ENCODE peak calls at places on chromosomes 5 and 9, in six cellular contexts. Q is DND-41, G is hepatocyte, C is GM23338, X is endothelial cell of umbilical vein, F is mammary epithelial cell. E is an unnamed sample. For H3K4me1, the result is how much of the 10 kb centered on the place peaks cover.

GRCh38 chr9:120259100-120259499 is 320.9 kb downstream of the CDK5RAP2 start:
- DNase-seq in X (no peak), G (no peak), C (no peak), Q (no peak), F (no peak), E (no peak)

GRCh38 chr5:73955447-73955846 is 329.5 kb downstream of the ARHGEF28 start:
- DNase-seq in C (no peak), X (no peak), Q (no peak), F (no peak), G (no peak), E (no peak)

GRCh38 chr5:151724360-151724759 is 34.1 kb downstream of the ATOX1 start:
- DNase-seq in C (no peak), Q (no peak), F (no peak), G (no peak), X (no peak), E (no peak)

GRCh38 chr5:73668422-73669116 is 42.6 kb downstream of the ARHGEF28 start:
- DNase-seq in Q (no peak), C (no peak), X (no peak), G (no peak), F (no peak), E (no peak)

GRCh38 chr9:87445646-87446045 is 52.0 kb upstream of the DAPK1 start:
- DNase-seq in X (peak), F (no peak), C (peak), G (peak), Q (peak), E (peak)

GRCh38 chr9:13603916-13604315 is 324.4 kb upstream of the MPDZ start:
- DNase-seq in C (no peak), Q (no peak), G (no peak), X (peak), F (no peak), E (no peak)

GRCh38 chr5:87579678-87580077 is 166.9 kb upstream of the CCNH start:
- DNase-seq in F (no peak), G (no peak), Q (no peak), X (no peak), C (no peak), E (no peak)

GRCh38 chr5:53123702-53124101 is 14.1 kb upstream of the MOCS2 start:
- DNase-seq in X (peak), F (no peak), G (no peak), Q (no peak), C (no peak), E (peak)

GRCh38 chr9:133700861-133701320 is 37.3 kb downstream of the SARDH start:
- DNase-seq in C (no peak), Q (peak), X (no peak), G (no peak), F (no peak), E (no peak)

GRCh38 chr9:96048116-96048953 is 172.8 kb downstream of the ERCC6L2 start:
- DNase-seq in F (peak), C (peak), X (peak), G (peak), Q (no peak), E (peak)

GRCh38 chr5:155729684-155730059 is 597.3 kb upstream of the SGCD start:
- DNase-seq in C (peak), F (no peak), X (no peak), Q (no peak), G (peak), E (peak)

GRCh38 chr5:150630459-150631325 is 9.8 kb upstream of the SYNPO start:
- DNase-seq in X (no peak), F (no peak), G (no peak), Q (no peak), C (no peak), E (no peak)

GRCh38 chr5:150633424-150633823 is 7.0 kb upstream of the SYNPO start:
- DNase-seq in C (no peak), G (no peak), F (no peak), Q (no peak), X (no peak), E (no peak)

GRCh38 chr5:150632305-150633160 is 7.9 kb upstream of the SYNPO start:
- DNase-seq in Q (no peak), C (no peak), F (no peak), G (no peak), X (peak), E (no peak)

GRCh38 chr5:150630016-150630415 is 10.4 kb upstream of the SYNPO start:
- DNase-seq in F (no peak), X (no peak), Q (no peak), G (no peak), C (no peak), E (no peak)

GRCh38 chr5:150631326-150631701 is 9.1 kb upstream of the SYNPO start:
- DNase-seq in C (no peak), F (no peak), Q (no peak), X (no peak), G (no peak), E (no peak)
- H3K4me1 ChIP-seq in C (under half), F (under half), Q (under half), X (under half), G (under half), E (under half)

GRCh38 chr5:54988218-54988617 is 2.8 kb upstream of the ESM1 start:
- DNase-seq in Q (no peak), F (no peak), G (no peak), C (no peak), X (no peak), E (no peak)

GRCh38 chr5:54981928-54982327 is 3.5 kb downstream of the ESM1 start:
- DNase-seq in C (peak), X (peak), Q (no peak), F (no peak), G (no peak), E (no peak)

GRCh38 chr5:54986269-54986654 is 869 bp upstream of the ESM1 start:
- DNase-seq in C (no peak), Q (no peak), X (peak), F (no peak), G (no peak), E (no peak)

GRCh38 chr5:54988817-54989216 is 3.4 kb upstream of the ESM1 start:
- DNase-seq in F (no peak), C (no peak), G (no peak), X (no peak), Q (no peak), E (no peak)

GRCh38 chr5:54985301-54986268 is at the start of gene ESM1:
- DNase-seq in F (peak), Q (no peak), G (no peak), C (peak), X (peak), E (no peak)
- TF ChIP-seq CTCF in F (no peak), Q (no peak), G (no peak), C (no peak), X (peak), E (no peak)

DNA sequence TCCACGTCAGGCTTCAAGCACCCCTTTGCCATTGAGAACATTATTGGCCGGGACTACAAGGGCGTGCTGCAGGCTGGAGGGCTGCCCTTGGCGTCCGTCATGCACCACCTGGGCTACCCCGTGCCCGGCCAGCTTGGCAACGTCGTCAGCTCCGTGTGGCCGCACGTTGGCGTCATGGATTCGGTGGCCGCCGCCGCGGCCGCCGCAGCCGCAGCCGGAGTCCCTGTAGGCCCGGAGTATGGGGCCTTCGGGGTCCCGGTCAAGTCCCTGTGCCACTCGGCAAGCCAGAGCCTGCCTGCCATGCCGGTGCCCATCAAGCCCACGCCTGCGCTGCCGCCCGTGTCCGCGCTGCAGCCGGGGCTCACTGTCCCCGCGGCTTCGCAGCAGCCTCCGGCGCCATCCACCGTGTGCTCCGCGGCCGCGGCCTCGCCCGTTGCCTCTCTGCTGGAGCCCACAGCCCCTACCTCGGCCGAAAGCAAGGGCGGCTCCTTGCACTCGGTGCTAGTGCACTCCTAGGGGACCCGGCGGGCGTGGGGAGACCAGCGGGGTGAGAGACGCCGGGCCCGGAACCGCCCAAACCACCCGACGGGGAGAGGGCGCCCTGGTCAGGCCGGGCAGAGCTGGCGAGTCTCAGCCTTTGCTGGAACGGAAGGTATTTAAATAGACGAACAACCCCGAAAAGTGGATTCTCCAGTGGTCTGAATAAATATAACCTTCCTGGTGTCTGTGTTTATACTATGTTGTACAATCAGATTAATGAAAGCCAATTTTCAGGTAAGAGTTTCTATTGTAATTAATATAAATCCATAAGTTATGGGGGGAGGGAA is 1.2 kb downstream of the FOXB2 start:
- DNase-seq in G (no peak), Q (no peak), C (peak), F (no peak), X (no peak), E (no peak)
- TF ChIP-seq EZH2 in G (peak), Q (no peak), C (peak), F (peak), X (peak), E (peak)

DNA sequence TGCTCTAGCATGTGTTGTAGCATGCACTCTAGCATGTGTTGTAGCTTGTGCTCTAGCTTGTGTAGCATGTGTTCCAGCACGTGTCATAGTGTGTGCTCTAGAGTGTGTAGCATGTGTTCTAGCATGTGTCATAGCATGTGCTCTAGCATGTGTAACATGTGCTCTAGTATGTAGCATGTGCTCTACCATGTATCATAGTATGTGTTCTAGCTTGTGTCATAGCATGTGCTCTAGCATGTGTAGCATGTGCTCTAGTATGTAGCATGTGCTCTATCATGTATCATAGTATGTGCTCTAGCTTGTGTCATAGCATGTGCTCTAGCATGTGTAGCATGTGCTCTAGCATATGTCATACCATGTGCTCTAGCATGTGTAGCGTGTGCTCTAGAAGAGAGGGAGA is 255.3 kb downstream of the ICE1 start:
- DNase-seq in C (no peak), F (no peak), Q (no peak), X (no peak), G (no peak), E (no peak)
- H3K4me1 ChIP-seq in C (under half), F (under half), Q (under half), X (under half), G (under half), E (under half)

GRCh38 chr9:75429531-75430454 is 341.5 kb downstream of the OSTF1 start:
- DNase-seq in F (no peak), Q (no peak), G (peak), C (no peak), X (no peak), E (no peak)
- TF ChIP-seq CTCF in F (no peak), Q (no peak), G (no peak), C (no peak), X (no peak), E (no peak)

GRCh38 chr9:72945391-72945790 is 7.5 kb downstream of the ALDH1A1 start:
- DNase-seq in Q (no peak), X (no peak), G (no peak), C (no peak), F (no peak), E (no peak)

GRCh38 chr9:72943844-72944462 is 8.9 kb downstream of the ALDH1A1 start:
- DNase-seq in X (no peak), F (no peak), G (no peak), C (no peak), Q (no peak), E (no peak)

GRCh38 chr9:72947987-72948465 is 4.8 kb downstream of the ALDH1A1 start:
- DNase-seq in F (no peak), C (no peak), G (no peak), X (peak), Q (no peak), E (no peak)

GRCh38 chr9:72946821-72947220 is 6.0 kb downstream of the ALDH1A1 start:
- DNase-seq in G (no peak), F (no peak), C (no peak), Q (no peak), X (no peak), E (no peak)

DNA sequence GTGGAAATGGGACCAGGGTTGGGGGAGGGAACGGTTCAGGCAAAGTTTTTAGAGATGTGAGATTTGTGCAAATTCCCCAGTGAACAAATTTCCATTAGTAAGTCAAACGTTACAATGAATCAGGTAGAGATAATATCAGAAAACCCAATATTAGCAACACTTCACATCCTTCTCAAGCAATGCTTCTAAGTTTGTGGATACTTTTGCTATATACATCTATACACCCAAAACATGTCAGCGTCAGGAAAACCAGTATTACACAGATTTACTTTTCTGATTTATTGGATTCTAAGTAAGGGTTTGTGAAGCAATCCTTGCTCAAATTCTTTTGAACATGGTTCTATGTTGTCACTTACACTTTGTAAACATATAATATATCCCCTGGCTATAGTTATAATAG is 6.5 kb downstream of the ALDH1A1 start:
- DNase-seq in G (no peak), X (no peak), F (no peak), C (no peak), Q (no peak), E (no peak)
- TF ChIP-seq EZH2 in G (no peak), X (no peak), F (no peak), C (no peak), Q (no peak), E (no peak)

GRCh38 chr5:139667001-139667729 is 19.0 kb downstream of the CXXC5 start:
- DNase-seq in F (no peak), C (no peak), X (no peak), G (no peak), Q (peak), E (no peak)

GRCh38 chr5:139667730-139668063 is 19.5 kb downstream of the CXXC5 start:
- DNase-seq in F (no peak), Q (no peak), C (no peak), G (no peak), X (no peak), E (peak)

GRCh38 chr5:139665626-139666025 is 17.5 kb downstream of the CXXC5 start:
- DNase-seq in G (no peak), Q (no peak), F (no peak), X (no peak), C (no peak), E (no peak)

GRCh38 chr5:139664727-139665351 is 16.7 kb downstream of the CXXC5 start:
- DNase-seq in X (no peak), C (no peak), F (no peak), Q (no peak), G (no peak), E (peak)

DNA sequence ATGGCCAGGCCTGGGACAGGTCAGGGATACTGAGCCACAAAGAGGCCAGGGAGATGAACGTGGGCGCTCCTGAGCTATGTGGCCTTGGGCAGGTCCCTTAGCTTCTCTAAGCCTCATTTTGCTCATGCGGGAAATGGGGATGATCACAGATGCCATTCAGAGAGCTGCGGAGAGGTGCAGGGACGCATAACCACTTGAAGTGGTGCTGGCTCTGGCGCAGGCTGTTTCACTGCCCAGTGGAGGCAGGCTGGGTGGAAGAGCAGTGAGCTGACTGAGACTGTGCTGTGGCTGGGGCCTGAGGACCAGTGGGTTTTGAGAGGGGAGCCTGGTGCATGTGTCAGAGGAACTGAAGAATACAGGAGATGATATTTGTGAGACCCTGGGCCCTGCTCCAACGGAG is 18.4 kb downstream of the CXXC5 start:
- DNase-seq in C (no peak), Q (no peak), G (no peak), X (no peak), F (no peak), E (no peak)
- H3K4me1 ChIP-seq in C (under half), Q (half or more), G (under half), X (under half), F (half or more), E (half or more)